ENCODE peak calls at places on chromosomes 2 and 18, in six cellular contexts. H, U, C, N, L and G are unnamed samples.
A peak's percentile ranks its signal among the peaks of the same experiment; 100 is the strongest.

GRCh38 chr2:165898381-165898780 is 55.2 kb downstream of the TTC21B start:
- DNase-seq in U (no peak), L (peak; percentile 28), C (no peak), H (peak; percentile 33), N (no peak), G (peak; percentile 28)

GRCh38 chr2:219221956-219222518 is 3.3 kb upstream of the ABCB6 start:
- DNase-seq in L (no peak), C (no peak), N (no peak), H (no peak), U (no peak), G (no peak)

GRCh38 chr2:208265371-208265806 is 666 bp upstream of the PIKFYVE start:
- DNase-seq in N (peak; percentile 12), L (no peak), H (no peak), U (no peak), C (no peak), G (peak; percentile 53)

GRCh38 chr2:39379643-39380524 is 57.2 kb downstream of the MAP4K3 start:
- DNase-seq in C (no peak), H (peak; percentile 80), U (no peak), L (peak; percentile 39), N (no peak), G (peak; percentile 68)

GRCh38 chr2:205785507-205786222 is 103.4 kb downstream of the NRP2 start:
- DNase-seq in H (no peak), N (no peak), U (no peak), C (no peak), L (no peak), G (peak; percentile 52)

GRCh38 chr18:56955490-56955889 is 191.4 kb upstream of the BOD1L2 start:
- DNase-seq in H (no peak), N (no peak), L (no peak), C (no peak), U (no peak), G (no peak)

GRCh38 chr2:155368934-155369333 is 670.4 kb downstream of the KCNJ3 start:
- DNase-seq in H (no peak), N (no peak), C (no peak), L (no peak), U (no peak), G (peak; percentile 0)

GRCh38 chr18:54880706-54881105 is 52.4 kb downstream of the RAB27B start:
- DNase-seq in H (peak; percentile 96), L (peak; percentile 89), N (no peak), U (no peak), C (no peak), G (peak; percentile 79)

GRCh38 chr18:25284861-25285574 is 66.9 kb downstream of the ZNF521 start:
- DNase-seq in N (no peak), C (no peak), H (peak; percentile 77), U (no peak), L (no peak), G (peak; percentile 41)

GRCh38 chr2:5693288-5694015 is 1.3 kb downstream of the SOX11 start:
- DNase-seq in L (no peak), U (peak; percentile 49), C (no peak), H (peak; percentile 52), N (no peak), G (peak; percentile 22)

GRCh38 chr2:96236882-96237281 is 28.3 kb upstream of the STARD7 start:
- DNase-seq in H (no peak), U (no peak), L (no peak), C (no peak), N (no peak), G (no peak)

GRCh38 chr18:22639626-22640025 is 221.9 kb upstream of the CTAGE1 start:
- DNase-seq in N (no peak), H (no peak), L (no peak), C (no peak), U (no peak), G (peak; percentile 41)

GRCh38 chr2:105796131-105796638 is 51.5 kb downstream of the NCK2 start:
- DNase-seq in N (no peak), L (no peak), C (no peak), U (no peak), H (peak; percentile 32), G (no peak)

GRCh38 chr18:5057348-5058012 is 139.6 kb downstream of the AKAIN1 start:
- DNase-seq in H (peak; percentile 12), L (peak; percentile 37), N (peak; percentile 71), C (peak; percentile 46), U (peak; percentile 79), G (peak; percentile 31)

GRCh38 chr2:112623913-112624777 is 21.6 kb upstream of the SLC20A1 start:
- DNase-seq in H (peak; percentile 80), C (no peak), N (no peak), L (peak; percentile 15), U (no peak), G (peak; percentile 87)

GRCh38 chr2:120945832-120946231 is 210.2 kb downstream of the GLI2 start:
- DNase-seq in C (no peak), H (no peak), L (no peak), N (no peak), U (no peak), G (no peak)

GRCh38 chr2:168354499-168354898 is 101.6 kb upstream of the CERS6 start:
- DNase-seq in N (no peak), L (no peak), H (no peak), C (no peak), U (no peak), G (no peak)

GRCh38 chr2:112493048-112493447 is 11.1 kb downstream of the TTL start:
- DNase-seq in U (no peak), N (no peak), C (no peak), L (no peak), H (peak; percentile 29), G (peak; percentile 9)

GRCh38 chr18:48715651-48716354 is 177.0 kb downstream of the CTIF start:
- DNase-seq in L (peak; percentile 11), C (no peak), H (no peak), N (no peak), U (no peak), G (no peak)

GRCh38 chr2:62504657-62505056 is 1.3 kb downstream of the TMEM17 start:
- DNase-seq in C (no peak), H (no peak), N (no peak), L (no peak), U (no peak), G (no peak)
- H2AFZ ChIP-seq in C (peak overlapping the region; percentile 64), H (no peak overlapping the region), N (peak overlapping the region; percentile 97), L (no peak overlapping the region), U (no peak overlapping the region), G (no peak overlapping the region)

DNA sequence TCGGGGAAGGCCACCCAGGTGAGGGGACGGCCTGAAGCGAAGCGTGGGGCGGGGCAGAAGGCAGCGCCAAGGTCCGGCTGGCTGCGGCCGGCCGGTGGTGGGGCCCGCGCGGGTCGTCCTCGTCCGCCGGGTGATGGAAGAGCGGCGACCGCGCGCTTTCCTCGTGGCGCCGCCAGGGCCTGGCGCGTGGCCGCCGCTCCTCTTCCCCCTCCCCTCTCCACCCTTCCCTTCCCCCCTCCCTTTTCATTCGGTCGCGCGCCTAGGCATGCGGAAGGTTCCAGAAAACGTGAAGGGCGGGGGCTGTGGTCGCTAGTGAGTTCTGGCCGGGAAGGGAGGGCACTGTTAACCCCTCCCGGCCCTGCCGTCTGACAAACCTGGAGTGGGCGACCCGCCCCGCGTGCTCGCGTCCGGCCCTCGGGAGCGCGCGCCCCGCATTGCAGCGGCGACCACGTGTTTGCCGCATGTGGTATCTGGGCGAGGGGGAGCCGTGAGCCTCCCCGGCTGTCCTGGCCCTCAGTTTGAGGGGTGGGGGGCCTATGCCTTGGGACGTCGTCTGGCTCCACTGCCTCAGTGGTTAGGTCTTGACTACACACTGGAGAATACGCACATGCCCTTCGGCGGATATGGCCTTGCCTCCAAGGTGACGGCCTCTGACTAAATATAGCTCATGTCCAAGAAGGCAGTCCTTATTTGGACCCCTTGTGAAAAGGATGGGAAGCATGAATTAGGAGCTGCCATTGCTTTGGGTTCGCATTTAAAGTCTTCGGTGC is 578 bp downstream of the MAT2A start:
- DNase-seq in C (no peak), H (peak; percentile 68), N (peak; percentile 58), U (peak; percentile 38), L (no peak), G (peak; percentile 61)
- H2BK5ac ChIP-seq in C (peak overlapping the region; percentile 100), H (peak overlapping the region; percentile 75), N (peak overlapping the region; percentile 99), U (no peak overlapping the region), L (peak overlapping the region; percentile 95), G (peak overlapping the region; percentile 91)

GRCh38 chr2:57372237-57372962 is 674.2 kb upstream of the VRK2 start:
- DNase-seq in H (no peak), L (no peak), U (no peak), C (no peak), N (no peak), G (no peak)
- H2AFZ ChIP-seq in H (no peak overlapping the region), L (no peak overlapping the region), U (no peak overlapping the region), C (no peak overlapping the region), N (no peak overlapping the region), G (no peak overlapping the region)

GRCh38 chr2:170354409-170354808 is 176.5 kb downstream of the MYO3B start:
- DNase-seq in L (no peak), N (peak; percentile 86), C (peak; percentile 23), U (no peak), H (no peak), G (no peak)
- H2BK5ac ChIP-seq in L (no peak overlapping the region), N (no peak overlapping the region), C (no peak overlapping the region), U (no peak overlapping the region), H (no peak overlapping the region), G (no peak overlapping the region)